ENCODE peak calls at places on chromosomes 11 and 22, in nine cellular contexts. R is fibroblast of pulmonary artery, X is right atrium auricular region, O is gastrocnemius medialis, E is mammary epithelial cell, N is esophagus squamous epithelium, G is BJ, Y is psoas muscle, U is cardiac fibroblast. Z is an unnamed sample.

GRCh38 chr11:78161346-78161745 is 21.9 kb upstream of the ALG8 start:
- DNase-seq in E (no peak), N (no peak), U (no peak), X (no peak), G (no peak), Y (no peak), O (no peak), R (no peak), Z (no peak)

GRCh38 chr22:20124083-20124787 is 7.2 kb upstream of the TRMT2A start:
- DNase-seq in X (no peak), R (no peak), E (no peak), N (no peak), G (no peak), U (no peak), O (no peak), Y (no peak), Z (no peak)

GRCh38 chr11:1746956-1747752 is 3.2 kb downstream of the IFITM10 start:
- DNase-seq in G (no peak), Y (peak; percentile 49), R (no peak), N (no peak), O (no peak), U (no peak), X (no peak), E (no peak), Z (no peak)

GRCh38 chr11:75495749-75496641 is 29.7 kb downstream of the GDPD5 start:
- DNase-seq in N (no peak), U (no peak), Y (peak; percentile 44), X (no peak), O (no peak), E (no peak), G (no peak), R (no peak), Z (no peak)

GRCh38 chr11:106072804-106073203 is 4.3 kb downstream of the KBTBD3 start:
- DNase-seq in X (no peak), U (no peak), Y (no peak), R (no peak), G (no peak), O (no peak), N (no peak), E (no peak), Z (no peak)

GRCh38 chr11:93579187-93579773 is 36.1 kb upstream of the SMCO4 start:
- DNase-seq in R (no peak), N (no peak), Y (no peak), G (no peak), O (no peak), U (no peak), X (no peak), E (no peak), Z (no peak)

GRCh38 chr11:984576-984975 is 51.9 kb downstream of the MUC6 start:
- DNase-seq in E (no peak), G (no peak), U (no peak), N (no peak), O (no peak), R (no peak), Y (no peak), X (no peak), Z (no peak)

GRCh38 chr11:103803062-103803461 is 233.4 kb upstream of the DDI1 start:
- DNase-seq in Y (no peak), R (peak; percentile 88), X (no peak), O (no peak), G (no peak), N (no peak), E (no peak), U (peak; percentile 86), Z (no peak)

GRCh38 chr11:3195251-3196160 is 23.1 kb downstream of the MRGPRG start:
- DNase-seq in O (no peak), X (no peak), E (no peak), N (no peak), R (peak; percentile 31), U (peak; percentile 36), G (no peak), Y (peak; percentile 59), Z (no peak)

GRCh38 chr11:113896156-113896879 is 8.3 kb upstream of the HTR3B start:
- DNase-seq in O (no peak), R (peak; percentile 53), U (peak; percentile 51), E (no peak), N (no peak), Y (no peak), X (peak; percentile 66), G (no peak), Z (no peak)

GRCh38 chr11:65210361-65210731 is 28.6 kb downstream of the CAPN1 start:
- DNase-seq in U (no peak), O (no peak), Y (no peak), R (no peak), E (no peak), N (no peak), X (no peak), G (no peak), Z (no peak)

GRCh38 chr11:76256448-76256847 is 50.1 kb upstream of the WNT11 start:
- DNase-seq in E (no peak), U (no peak), G (no peak), O (no peak), Y (no peak), X (no peak), N (no peak), R (no peak), Z (no peak)

GRCh38 chr11:32029721-32030120 is 61.2 kb upstream of the RCN1 start:
- DNase-seq in Y (no peak), O (no peak), N (no peak), E (no peak), R (no peak), X (no peak), U (peak; percentile 36), G (no peak), Z (no peak)

GRCh38 chr11:8693010-8693551 is 10.5 kb downstream of the RPL27A start:
- DNase-seq in G (no peak), O (no peak), X (no peak), N (no peak), R (no peak), U (peak; percentile 39), Y (no peak), E (no peak), Z (no peak)

GRCh38 chr11:20274031-20274430 is 89.5 kb upstream of the HTATIP2 start:
- DNase-seq in Y (no peak), X (no peak), U (no peak), G (no peak), E (no peak), O (no peak), R (no peak), N (no peak), Z (no peak)

GRCh38 chr11:124895471-124895971 is 2.1 kb downstream of the ROBO4 start:
- DNase-seq in N (no peak), Y (no peak), R (no peak), U (no peak), E (no peak), G (no peak), X (no peak), O (no peak), Z (no peak)

GRCh38 chr11:58640386-58641023 is 18.0 kb downstream of the CNTF start:
- DNase-seq in R (no peak), U (peak; percentile 16), O (no peak), N (no peak), Y (no peak), G (no peak), X (no peak), E (no peak), Z (no peak)
- H3K4me3 ChIP-seq in R (no peak overlapping the region), U (no peak overlapping the region), O (no peak overlapping the region), N (no peak overlapping the region), Y (no peak overlapping the region), G (no peak overlapping the region), X (no peak overlapping the region), E (no peak overlapping the region), Z (no peak overlapping the region)

GRCh38 chr11:36292311-36292722 is 3.1 kb upstream of the COMMD9 start:
- DNase-seq in Y (no peak), E (peak; percentile 40), G (no peak), O (no peak), R (peak; percentile 68), X (no peak), U (peak; percentile 63), N (no peak), Z (no peak)

GRCh38 chr11:36289226-36289852 is at the start of gene COMMD9:
- DNase-seq in R (peak; percentile 95), O (peak; percentile 92), N (peak; percentile 84), E (peak; percentile 91), U (peak; percentile 93), G (peak; percentile 59), X (peak; percentile 98), Y (peak; percentile 96), Z (peak; percentile 69)

GRCh38 chr11:36282926-36283325 is 6.3 kb downstream of the COMMD9 start:
- DNase-seq in U (no peak), N (no peak), G (no peak), O (no peak), Y (no peak), E (no peak), R (no peak), X (no peak), Z (no peak)

GRCh38 chr11:36288442-36289225 is 590 bp downstream of the COMMD9 start:
- DNase-seq in E (no peak), G (no peak), O (no peak), X (no peak), U (peak; percentile 22), N (no peak), R (peak; percentile 15), Y (no peak), Z (no peak)
- H3K4me3 ChIP-seq in E (peak overlapping the region; percentile 66), G (peak overlapping the region; percentile 69), O (peak overlapping the region; percentile 78), X (peak overlapping the region; percentile 72), U (peak overlapping the region; percentile 72), N (peak overlapping the region; percentile 51), R (peak overlapping the region; percentile 92), Y (peak overlapping the region; percentile 68), Z (peak overlapping the region; percentile 65)

GRCh38 chr22:49926916-49927315 is 8.5 kb downstream of the CRELD2 start:
- DNase-seq in G (no peak), Y (no peak), E (no peak), R (no peak), N (no peak), U (no peak), O (no peak), X (no peak), Z (no peak)
- H3K4me3 ChIP-seq in G (no peak overlapping the region), Y (no peak overlapping the region), E (no peak overlapping the region), R (no peak overlapping the region), N (no peak overlapping the region), U (no peak overlapping the region), O (no peak overlapping the region), X (no peak overlapping the region), Z (no peak overlapping the region)

GRCh38 chr11:69442807-69443137 is 38.7 kb upstream of the LINC01488 start:
- DNase-seq in R (no peak), E (no peak), O (no peak), U (no peak), G (peak; percentile 79), Y (no peak), N (no peak), X (no peak), Z (no peak)

GRCh38 chr11:69442012-69442806 is 39.3 kb upstream of the LINC01488 start:
- DNase-seq in U (no peak), X (no peak), G (no peak), E (peak; percentile 90), Y (no peak), O (no peak), R (no peak), N (no peak), Z (no peak)

GRCh38 chr11:69443968-69444364 is 37.5 kb upstream of the LINC01488 start:
- DNase-seq in G (no peak), O (no peak), R (peak; percentile 57), N (no peak), U (peak; percentile 42), E (no peak), X (peak; percentile 69), Y (no peak), Z (no peak)

GRCh38 chr11:69444381-69445130 is 36.9 kb upstream of the LINC01488 start:
- DNase-seq in E (peak; percentile 90), X (peak; percentile 86), O (peak; percentile 50), R (peak; percentile 96), U (peak; percentile 95), Y (peak; percentile 81), G (peak; percentile 89), N (no peak), Z (peak; percentile 82)

GRCh38 chr11:69443138-69443967 is 38.1 kb upstream of the LINC01488 start:
- DNase-seq in N (peak; percentile 25), X (peak; percentile 94), G (peak; percentile 71), O (peak; percentile 62), R (peak; percentile 92), E (peak; percentile 87), Y (peak; percentile 92), U (peak; percentile 88), Z (peak; percentile 76)
- H3K4me3 ChIP-seq in N (no peak overlapping the region), X (peak overlapping the region; percentile 48), G (peak overlapping the region; percentile 36), O (peak overlapping the region; percentile 54), R (peak overlapping the region; percentile 39), E (peak overlapping the region; percentile 32), Y (peak overlapping the region; percentile 48), U (peak overlapping the region; percentile 28), Z (peak overlapping the region; percentile 44)

Z was measured in skeletal muscle cell.